ENCODE peak calls at places on chromosomes 5 and 9, in six cellular contexts. O is C1 segment of cervical spinal cord, L is NCI-H1930, S is amygdala, B is GM19239, H is IMR-90. K is an unnamed sample.

GRCh38 chr9:86794356-86795046 is 152.8 kb downstream of the GAS1 start:
- DNase-seq in O (no peak), L (no peak), S (no peak), B (no peak), H (peak; percentile 79), K (no peak)

GRCh38 chr5:68682400-68683152 is 411.2 kb upstream of the SLC30A5 start:
- DNase-seq in O (no peak), L (no peak), S (no peak), B (no peak), H (no peak), K (no peak)

GRCh38 chr9:134659688-134660131 is 18.1 kb downstream of the COL5A1 start:
- DNase-seq in O (no peak), L (no peak), S (no peak), B (no peak), H (no peak), K (no peak)

GRCh38 chr5:82365744-82366228 is 87.6 kb upstream of the RPS23 start:
- DNase-seq in O (no peak), L (no peak), S (no peak), B (no peak), H (peak; percentile 80), K (peak; percentile 95)

GRCh38 chr9:114110180-114110579 is 11.1 kb upstream of the KIF12 start:
- DNase-seq in O (no peak), L (no peak), S (no peak), B (no peak), H (peak; percentile 73), K (peak; percentile 72)

GRCh38 chr5:102670224-102670836 is 84.8 kb upstream of the PAM start:
- DNase-seq in O (no peak), L (no peak), S (no peak), B (peak; percentile 7), H (no peak), K (peak; percentile 49)

GRCh38 chr5:33880319-33880718 is 11.5 kb downstream of the ADAMTS12 start:
- DNase-seq in O (no peak), L (no peak), S (no peak), B (no peak), H (no peak), K (no peak)

GRCh38 chr5:360277-361027 is 38.9 kb downstream of the AHRR start:
- DNase-seq in O (no peak), L (no peak), S (no peak), B (no peak), H (no peak), K (no peak)

GRCh38 chr5:180253036-180253824 is 38.7 kb downstream of the MAPK9 start:
- DNase-seq in O (no peak), L (no peak), S (no peak), B (no peak), H (no peak), K (no peak)

K was measured in RWPE1.